ENCODE peak calls at places on chromosome 17, in four cellular contexts. L, O, M and B are unnamed samples.

GRCh38 chr17:5661486-5662125 is 77.3 kb upstream of the NLRP1 start:
- DNase-seq in L (no peak), O (no peak), M (no peak), B (peak)

GRCh38 chr17:81533713-81534141 is 5.5 kb downstream of the FSCN2 start:
- DNase-seq in L (no peak), O (no peak), M (no peak), B (no peak)

GRCh38 chr17:81961087-81961514 is at the start of gene NOTUM:
- DNase-seq in L (peak), O (no peak), M (peak), B (peak)

GRCh38 chr17:79033046-79033616 is 9.2 kb downstream of the C1QTNF1 start:
- DNase-seq in L (no peak), O (no peak), M (no peak), B (no peak)

GRCh38 chr17:10261098-10261497 is 62.7 kb upstream of the GAS7 start:
- DNase-seq in L (no peak), O (no peak), M (no peak), B (no peak)

GRCh38 chr17:30334421-30334820 is 564 bp upstream of the TMIGD1 start:
- DNase-seq in L (no peak), O (no peak), M (no peak), B (no peak)

GRCh38 chr17:8488931-8489330 is 53.2 kb downstream of the NDEL1 start:
- DNase-seq in L (no peak), O (no peak), M (no peak), B (no peak)

GRCh38 chr17:44039829-44040635 is 25.3 kb upstream of the TMEM101 start:
- DNase-seq in L (no peak), O (no peak), M (no peak), B (no peak)

GRCh38 chr17:81074440-81074839 is 39.5 kb downstream of the BAIAP2 start:
- DNase-seq in L (no peak), O (no peak), M (no peak), B (no peak)

GRCh38 chr17:10292057-10292931 is 80.5 kb downstream of the MYH13 start:
- DNase-seq in L (no peak), O (peak), M (no peak), B (no peak)

GRCh38 chr17:7022791-7023571 is at the start of gene BCL6B:
- DNase-seq in L (no peak), O (no peak), M (no peak), B (peak)

GRCh38 chr17:80907281-80907680 is 84.4 kb upstream of the CHMP6 start:
- DNase-seq in L (no peak), O (no peak), M (no peak), B (no peak)

GRCh38 chr17:7885357-7886226 is 3.0 kb upstream of the CHD3 start:
- DNase-seq in L (peak), O (no peak), M (no peak), B (peak)

GRCh38 chr17:18968945-18969887 is 17.3 kb downstream of the SLC5A10 start:
- DNase-seq in L (peak), O (no peak), M (no peak), B (no peak)

GRCh38 chr17:41796066-41796895 is 9.8 kb upstream of the JUP start:
- DNase-seq in L (peak), O (no peak), M (peak), B (no peak)

GRCh38 chr17:80944326-80944725 is 47.3 kb upstream of the CHMP6 start:
- DNase-seq in L (no peak), O (no peak), M (no peak), B (peak)

GRCh38 chr17:76408037-76408849 is 23.8 kb downstream of the SPHK1 start:
- DNase-seq in L (peak), O (no peak), M (peak), B (peak)

GRCh38 chr17:33258291-33258690 is 34.8 kb downstream of the ASIC2 start:
- DNase-seq in L (no peak), O (no peak), M (no peak), B (no peak)

GRCh38 chr17:81680150-81680549 is 3.4 kb downstream of the ARL16 start:
- DNase-seq in L (no peak), O (no peak), M (peak), B (no peak)

GRCh38 chr17:77892469-77893143 is 65.9 kb upstream of the TNRC6C start:
- DNase-seq in L (peak), O (no peak), M (peak), B (peak)

GRCh38 chr17:59972778-59973177 is 8.2 kb upstream of the RNFT1 start:
- DNase-seq in L (no peak), O (no peak), M (no peak), B (no peak)
- TF ChIP-seq TCF7 in L (no peak), O (no peak), M (no peak), B (no peak)

GRCh38 chr17:16352838-16353701 is at the start of gene CENPV:
- DNase-seq in L (peak), O (no peak), M (peak), B (peak)
- TF ChIP-seq TCF7 in L (no peak), O (no peak), M (no peak), B (no peak)

GRCh38 chr17:57477483-57478357 is 221.4 kb downstream of the MSI2 start:
- DNase-seq in L (no peak), O (no peak), M (no peak), B (no peak)
- TF ChIP-seq TCF7 in L (no peak), O (no peak), M (no peak), B (no peak)

DNA sequence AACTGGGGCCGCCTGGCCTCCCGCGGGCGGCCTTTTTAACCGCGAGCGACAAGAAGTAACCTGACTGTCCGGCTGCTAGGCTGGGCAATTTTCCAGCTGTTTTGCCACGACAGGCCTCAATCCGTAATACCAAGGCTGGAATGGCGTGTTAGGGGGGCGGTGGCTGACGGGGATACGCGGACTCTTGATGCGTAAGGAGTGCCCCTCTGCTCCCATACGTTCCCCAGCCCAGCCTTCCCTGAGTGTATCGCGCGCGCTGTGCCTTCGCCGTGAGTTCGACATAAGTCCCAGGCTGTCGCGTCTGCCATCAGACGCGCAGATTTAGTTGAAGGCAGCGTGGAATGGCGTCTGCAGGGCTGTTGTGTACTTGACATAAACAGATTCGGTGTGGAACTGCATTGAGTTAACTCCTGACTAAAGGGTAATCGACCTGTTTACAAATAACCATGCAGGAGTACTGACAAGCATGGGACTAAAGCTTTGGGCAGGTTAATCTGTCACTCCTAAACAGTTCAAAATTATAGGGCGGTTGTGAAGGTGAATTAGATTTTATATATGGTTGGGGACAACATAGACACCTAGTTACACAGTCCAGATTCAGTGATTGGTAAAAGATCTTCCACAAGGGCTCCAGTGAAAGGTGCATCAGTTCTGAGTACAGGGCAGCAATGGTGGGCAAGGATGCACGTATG is 16.6 kb upstream of the ERN1 start:
- DNase-seq in L (no peak), O (no peak), M (peak), B (peak)
- TF ChIP-seq TCF7 in L (no peak), O (no peak), M (no peak), B (no peak)

DNA sequence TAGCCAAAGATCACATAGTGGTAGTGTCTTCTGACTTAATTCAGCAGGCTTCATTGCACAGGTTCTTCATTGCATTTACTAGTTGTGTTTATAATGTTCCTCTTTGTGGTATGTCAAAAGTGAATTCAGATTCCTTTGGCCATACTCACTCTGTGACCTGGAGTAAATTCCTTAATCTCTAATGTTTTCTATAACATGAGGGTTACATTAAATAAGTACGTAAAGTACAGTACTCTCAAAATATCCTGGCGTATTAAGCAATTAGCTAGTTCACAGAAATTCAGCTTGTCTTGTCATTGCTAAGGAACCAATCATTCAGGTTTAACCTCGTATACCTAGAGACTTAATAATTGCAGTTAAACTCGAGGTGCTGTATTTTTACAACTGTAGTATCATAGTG is 4.2 kb downstream of the RPS6KB1 start:
- DNase-seq in L (no peak), O (no peak), M (no peak), B (no peak)
- TF ChIP-seq TCF7 in L (no peak), O (no peak), M (no peak), B (no peak)

GRCh38 chr17:15920758-15921239 is 24.1 kb upstream of the ADORA2B start:
- DNase-seq in L (peak), O (no peak), M (peak), B (peak)
- TF ChIP-seq TCF7 in L (no peak), O (no peak), M (no peak), B (no peak)